ENCODE peak calls at places on chromosomes 5 and 9, in seven cellular contexts. T is AG08396; X is caudate nucleus; N is hypothalamus; Q is Calu3; F is CD4-positive, CD25-positive, alpha-beta regulatory T cell; J is heart right ventricle. S is an unnamed sample.

GRCh38 chr9:116467740-116468351 is 219.3 kb upstream of the TRIM32 start:
- DNase-seq in T (no peak), X (no peak), N (no peak), Q (no peak), F (no peak), J (no peak), S (no peak)

GRCh38 chr5:109936996-109937395 is 247.3 kb downstream of the MAN2A1 start:
- DNase-seq in T (no peak), X (no peak), N (no peak), Q (no peak), F (no peak), J (no peak), S (no peak)

GRCh38 chr5:179112469-179113142 is 52.4 kb downstream of the ZNF354C start:
- DNase-seq in T (no peak), X (no peak), N (no peak), Q (no peak), F (no peak), J (no peak), S (no peak)

GRCh38 chr9:128124873-128125574 is 2.5 kb downstream of the PTGES2 start:
- DNase-seq in T (no peak), X (peak; percentile 42), N (no peak), Q (peak; percentile 86), F (no peak), J (peak; percentile 61), S (peak; percentile 77)

GRCh38 chr5:43203373-43203772 is 11.3 kb downstream of the NIM1K start:
- DNase-seq in T (no peak), X (no peak), N (no peak), Q (no peak), F (no peak), J (no peak), S (no peak)

GRCh38 chr9:94135222-94135621 is 51.0 kb downstream of the PTPDC1 start:
- DNase-seq in T (peak; percentile 63), X (no peak), N (no peak), Q (no peak), F (no peak), J (no peak), S (peak; percentile 64)

GRCh38 chr5:97019435-97020117 is 83.7 kb downstream of the LNPEP start:
- DNase-seq in T (no peak), X (no peak), N (no peak), Q (no peak), F (no peak), J (no peak), S (no peak)

GRCh38 chr5:52672459-52672858 is 115.3 kb upstream of the ITGA1 start:
- DNase-seq in T (no peak), X (no peak), N (no peak), Q (no peak), F (no peak), J (no peak), S (no peak)

GRCh38 chr5:138653502-138653901 is 78.3 kb upstream of the HSPA9 start:
- DNase-seq in T (no peak), X (peak; percentile 17), N (no peak), Q (peak; percentile 63), F (no peak), J (no peak), S (no peak)

GRCh38 chr9:98248737-98249474 is 6.5 kb downstream of the TBC1D2 start:
- DNase-seq in T (peak; percentile 45), X (no peak), N (no peak), Q (peak; percentile 21), F (no peak), J (peak; percentile 63), S (peak; percentile 67)

GRCh38 chr9:92590386-92590785 is 54.6 kb upstream of the ECM2 start:
- DNase-seq in T (peak; percentile 45), X (peak; percentile 21), N (no peak), Q (no peak), F (no peak), J (peak; percentile 59), S (peak; percentile 80)

GRCh38 chr5:14824490-14824889 is 47.1 kb downstream of the ANKH start:
- DNase-seq in T (no peak), X (no peak), N (no peak), Q (no peak), F (no peak), J (no peak), S (no peak)

GRCh38 chr5:142749321-142749720 is 20.9 kb upstream of the ARHGAP26 start:
- DNase-seq in T (no peak), X (no peak), N (no peak), Q (no peak), F (no peak), J (no peak), S (no peak)

GRCh38 chr5:178120661-178121357 is 7.5 kb downstream of the N4BP3 start:
- DNase-seq in T (peak; percentile 86), X (peak; percentile 11), N (peak; percentile 6), Q (peak; percentile 58), F (peak; percentile 62), J (peak; percentile 85), S (peak; percentile 21)

GRCh38 chr9:125494555-125494920 is 212.5 kb downstream of the MAPKAP1 start:
- DNase-seq in T (no peak), X (no peak), N (no peak), Q (no peak), F (no peak), J (no peak), S (no peak)

GRCh38 chr5:134411546-134412266 is at the start of gene CDKN2AIPNL:
- DNase-seq in T (peak; percentile 96), X (peak; percentile 89), N (peak; percentile 77), Q (peak; percentile 98), F (peak; percentile 76), J (peak; percentile 94), S (peak; percentile 81)

GRCh38 chr5:10324519-10325370 is 17.0 kb upstream of the CMBL start:
- DNase-seq in T (no peak), X (no peak), N (no peak), Q (no peak), F (no peak), J (no peak), S (no peak)

GRCh38 chr5:15241216-15241821 is 258.7 kb upstream of the FBXL7 start:
- DNase-seq in T (no peak), X (no peak), N (no peak), Q (no peak), F (no peak), J (no peak), S (no peak)

GRCh38 chr5:87411586-87412416 is 929 bp downstream of the CCNH start:
- DNase-seq in T (peak; percentile 7), X (peak; percentile 55), N (no peak), Q (no peak), F (no peak), J (no peak), S (peak; percentile 39)

GRCh38 chr9:128615571-128615970 is 41.1 kb downstream of the DYNC2I2 start:
- DNase-seq in T (no peak), X (no peak), N (no peak), Q (no peak), F (no peak), J (no peak), S (no peak)